ENCODE peak calls at places on chromosomes 11 and 22, in four cellular contexts. I, Z, L and N are unnamed samples.

GRCh38 chr11:44988111-44988510 is 37.4 kb upstream of the TP53I11 start:
- DNase-seq in I (no peak), Z (no peak), L (no peak), N (no peak)

GRCh38 chr11:15179167-15179566 is 64.4 kb downstream of the INSC start:
- DNase-seq in I (no peak), Z (no peak), L (peak), N (no peak)

GRCh38 chr11:120235024-120235628 is 4.8 kb upstream of the POU2F3 start:
- DNase-seq in I (no peak), Z (peak), L (peak), N (no peak)

GRCh38 chr22:33427461-33427860 is 369.3 kb upstream of the SYN3 start:
- DNase-seq in I (no peak), Z (no peak), L (no peak), N (no peak)

GRCh38 chr22:38900677-38901076 is 28.7 kb upstream of the CBX6 start:
- DNase-seq in I (no peak), Z (no peak), L (no peak), N (no peak)

GRCh38 chr11:75423721-75424120 is 9.3 kb downstream of the KLHL35 start:
- DNase-seq in I (no peak), Z (no peak), L (no peak), N (no peak)

GRCh38 chr11:118907051-118907748 is 18.5 kb downstream of the BCL9L start:
- DNase-seq in I (peak), Z (peak), L (peak), N (no peak)

GRCh38 chr11:43986881-43987280 is 44.4 kb downstream of the C11orf96 start:
- DNase-seq in I (no peak), Z (no peak), L (no peak), N (no peak)

GRCh38 chr11:120547301-120547700 is 35.8 kb downstream of the GRIK4 start:
- DNase-seq in I (no peak), Z (no peak), L (no peak), N (no peak)

GRCh38 chr11:1560011-1560579 is 12.0 kb downstream of the DUSP8 start:
- DNase-seq in I (no peak), Z (no peak), L (no peak), N (no peak)

GRCh38 chr11:23236846-23237550 is 376.7 kb upstream of the CCDC179 start:
- DNase-seq in I (no peak), Z (no peak), L (peak), N (no peak)

GRCh38 chr11:133819916-133820315 is 25.4 kb downstream of the SPATA19 start:
- DNase-seq in I (no peak), Z (no peak), L (no peak), N (no peak)

GRCh38 chr11:133819114-133819513 is 26.2 kb downstream of the SPATA19 start:
- DNase-seq in I (no peak), Z (no peak), L (no peak), N (no peak)

GRCh38 chr11:133824593-133824992 is 20.7 kb downstream of the SPATA19 start:
- DNase-seq in I (no peak), Z (no peak), L (no peak), N (no peak)

GRCh38 chr11:133823211-133823610 is 22.1 kb downstream of the SPATA19 start:
- DNase-seq in I (no peak), Z (no peak), L (no peak), N (no peak)

DNA sequence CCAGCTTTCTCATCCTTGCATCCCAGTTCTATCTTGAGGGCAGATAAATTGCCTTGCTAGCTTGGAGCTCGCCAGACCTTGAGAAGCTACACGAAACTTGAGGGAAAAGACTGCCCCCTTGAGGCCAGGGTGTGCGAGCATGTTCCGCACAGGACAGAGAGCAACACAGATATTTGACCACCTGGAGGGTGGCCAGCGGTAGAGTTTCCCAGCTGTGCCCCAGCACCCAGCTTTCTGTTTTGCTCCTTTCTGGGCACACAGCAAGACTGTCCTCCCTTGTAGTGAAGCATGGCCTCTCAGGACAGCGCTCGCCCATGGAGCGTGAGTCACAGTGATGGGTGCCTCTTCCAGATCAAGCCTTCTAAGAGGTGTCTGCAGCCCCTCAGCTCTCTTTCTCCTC is 23.5 kb downstream of the SPATA19 start:
- DNase-seq in I (no peak), Z (no peak), L (no peak), N (no peak)
- TF ChIP-seq CTCF in I (no peak), Z (no peak), L (no peak), N (peak)

DNA sequence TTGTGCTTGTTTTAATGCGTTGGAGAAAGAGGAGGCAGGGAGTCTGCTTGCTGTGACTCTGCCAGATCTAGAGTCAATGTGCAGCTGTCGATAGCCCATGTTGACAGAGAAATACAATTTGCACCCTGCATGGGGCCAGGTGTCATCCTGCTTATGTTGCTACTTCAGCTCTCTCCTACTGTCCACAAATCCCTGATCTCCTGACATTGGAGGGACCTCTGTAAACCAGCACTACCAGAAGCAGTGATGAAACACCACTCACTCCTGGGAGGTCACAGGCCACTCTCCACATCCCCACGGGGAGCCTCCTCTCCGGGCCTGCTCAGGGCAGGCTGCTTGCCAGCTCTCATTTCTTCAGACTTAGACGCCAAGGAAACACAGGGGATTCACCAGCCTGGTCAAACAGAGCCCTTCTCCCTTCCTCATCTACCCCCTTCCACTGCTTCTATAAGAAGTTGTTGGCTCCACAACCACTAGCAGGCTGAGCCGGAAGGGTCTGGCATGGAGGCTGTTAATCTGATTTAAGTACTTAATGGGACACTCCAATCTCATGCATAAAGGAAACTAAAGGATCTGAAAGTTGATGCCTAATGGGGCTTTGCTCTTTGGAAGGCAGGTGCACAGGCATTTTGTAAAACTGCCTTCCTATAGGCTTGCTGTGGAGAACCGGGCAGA is 29.9 kb upstream of the CSNK2A3 start:
- DNase-seq in I (no peak), Z (no peak), L (no peak), N (no peak)
- H3K4me3 ChIP-seq in I (no peak), Z (no peak), L (no peak), N (no peak)

GRCh38 chr11:114813216-114813615 is 134.9 kb downstream of the NXPE2 start:
- DNase-seq in I (no peak), Z (no peak), L (no peak), N (no peak)
- TF ChIP-seq CTCF in I (no peak), Z (no peak), L (no peak), N (no peak)

GRCh38 chr22:20919718-20920117 is 2.5 kb downstream of the CRKL start:
- DNase-seq in I (no peak), Z (no peak), L (peak), N (no peak)
- H3K4me3 ChIP-seq in I (peak), Z (peak), L (peak), N (peak)

GRCh38 chr11:71118671-71119250 is 133.6 kb downstream of the SHANK2 start:
- DNase-seq in I (no peak), Z (no peak), L (no peak), N (peak)

GRCh38 chr11:71117311-71117710 is 135.1 kb downstream of the SHANK2 start:
- DNase-seq in I (no peak), Z (no peak), L (no peak), N (no peak)

GRCh38 chr11:71124127-71124526 is 128.2 kb downstream of the SHANK2 start:
- DNase-seq in I (no peak), Z (no peak), L (no peak), N (no peak)

GRCh38 chr11:71119656-71120269 is 132.6 kb downstream of the SHANK2 start:
- DNase-seq in I (no peak), Z (no peak), L (no peak), N (no peak)

GRCh38 chr11:71120346-71120963 is 131.9 kb downstream of the SHANK2 start:
- DNase-seq in I (no peak), Z (no peak), L (peak), N (peak)
- TF ChIP-seq CTCF in I (no peak), Z (no peak), L (peak), N (peak)

GRCh38 chr22:49549851-49550430 is 277.7 kb downstream of the BRD1 start:
- DNase-seq in I (peak), Z (no peak), L (no peak), N (no peak)

GRCh38 chr22:49548356-49549202 is 279.1 kb downstream of the BRD1 start:
- DNase-seq in I (peak), Z (peak), L (no peak), N (no peak)

GRCh38 chr22:49549256-49549655 is 278.4 kb downstream of the BRD1 start:
- DNase-seq in I (peak), Z (peak), L (no peak), N (no peak)

GRCh38 chr22:49546811-49547585 is 280.7 kb downstream of the BRD1 start:
- DNase-seq in I (peak), Z (no peak), L (no peak), N (no peak)

GRCh38 chr22:49547751-49548239 is 279.9 kb downstream of the BRD1 start:
- DNase-seq in I (peak), Z (peak), L (no peak), N (no peak)
- H3K4me3 ChIP-seq in I (no peak), Z (no peak), L (no peak), N (no peak)

GRCh38 chr11:122714021-122714420 is 58.5 kb downstream of the UBASH3B start:
- DNase-seq in I (no peak), Z (no peak), L (no peak), N (no peak)

GRCh38 chr11:122711362-122711761 is 55.8 kb downstream of the UBASH3B start:
- DNase-seq in I (no peak), Z (no peak), L (no peak), N (no peak)

GRCh38 chr11:122714484-122714883 is 59.0 kb downstream of the UBASH3B start:
- DNase-seq in I (peak), Z (no peak), L (no peak), N (no peak)

GRCh38 chr11:122709042-122709760 is 53.7 kb downstream of the UBASH3B start:
- DNase-seq in I (no peak), Z (no peak), L (peak), N (peak)

GRCh38 chr11:122711831-122712378 is 56.4 kb downstream of the UBASH3B start:
- DNase-seq in I (no peak), Z (no peak), L (peak), N (no peak)
- TF ChIP-seq CTCF in I (no peak), Z (no peak), L (no peak), N (no peak)

GRCh38 chr22:44382461-44383038 is 69.8 kb upstream of the SHISAL1 start:
- DNase-seq in I (no peak), Z (peak), L (no peak), N (no peak)
- H3K4me3 ChIP-seq in I (no peak), Z (no peak), L (no peak), N (no peak)